ENCODE peak calls at places on chromosomes 4 and X, in ten cellular contexts. U, Q, K, M, J, Z, C, D, V and O are unnamed samples.

GRCh38 chr4:51995647-51996046 is 24.5 kb downstream of the LRRC66 start:
- DNase-seq in K (no peak), Q (no peak), D (no peak), Z (no peak), J (no peak), M (no peak), V (no peak), C (no peak), U (no peak), O (no peak)

GRCh38 chr4:84733343-84734033 is 150.6 kb downstream of the CDS1 start:
- DNase-seq in C (no peak), M (no peak), Q (no peak), K (no peak), V (no peak), Z (no peak), D (no peak), J (no peak), U (no peak), O (no peak)

GRCh38 chr4:117796677-117797076 is 237.6 kb upstream of the NDST3 start:
- DNase-seq in J (no peak), U (peak; percentile 57), Z (no peak), D (peak; percentile 16), M (no peak), V (no peak), C (no peak), Q (no peak), K (no peak), O (no peak)

GRCh38 chr4:177246636-177247584 is 62.8 kb upstream of the NEIL3 start:
- DNase-seq in V (no peak), J (no peak), M (no peak), D (no peak), U (no peak), C (no peak), Z (no peak), K (no peak), Q (no peak), O (no peak)

GRCh38 chr4:159549092-159549491 is 446.2 kb downstream of the RAPGEF2 start:
- DNase-seq in M (no peak), C (no peak), J (peak; percentile 31), U (no peak), Z (no peak), K (no peak), Q (no peak), V (no peak), D (no peak), O (no peak)

GRCh38 chrX:2391869-2392606 is 108.7 kb downstream of the DHRSX start:
- DNase-seq in V (no peak), Z (no peak), U (no peak), K (no peak), J (peak; percentile 64), Q (no peak), M (no peak), C (no peak), D (peak; percentile 100), O (no peak)

GRCh38 chr4:120007171-120007894 is 59.3 kb downstream of the MAD2L1 start:
- DNase-seq in D (peak; percentile 74), U (no peak), V (no peak), M (no peak), K (no peak), J (no peak), Q (no peak), C (no peak), Z (no peak), O (no peak)

GRCh38 chr4:17762705-17763104 is 18.7 kb downstream of the FAM184B start:
- DNase-seq in C (no peak), V (no peak), K (no peak), Q (no peak), Z (no peak), J (no peak), D (no peak), U (peak; percentile 21), M (peak; percentile 34), O (no peak)

GRCh38 chr4:53321151-53321987 is 44.5 kb downstream of the SCFD2 start:
- DNase-seq in Z (no peak), Q (no peak), J (no peak), D (peak; percentile 89), M (no peak), C (no peak), V (no peak), U (peak; percentile 73), K (no peak), O (no peak)

GRCh38 chr4:1171306-1172227 is 816 bp downstream of the SPON2 start:
- DNase-seq in C (no peak), K (peak; percentile 50), J (no peak), Z (peak; percentile 54), U (no peak), Q (no peak), V (peak; percentile 30), D (no peak), M (no peak), O (peak; percentile 66)

GRCh38 chrX:40199704-40200103 is 101.9 kb upstream of the BCOR start:
- DNase-seq in D (no peak), K (no peak), Q (no peak), Z (no peak), V (no peak), U (no peak), C (no peak), J (no peak), M (no peak), O (no peak)

GRCh38 chr4:180380733-180381132 is 1862.5 kb upstream of the TENM3 start:
- DNase-seq in U (peak; percentile 4), J (peak; percentile 4), M (no peak), C (no peak), Q (no peak), K (no peak), V (no peak), D (peak; percentile 81), Z (no peak), O (no peak)

GRCh38 chr4:87117730-87118075 is 102.7 kb downstream of the KLHL8 start:
- DNase-seq in K (no peak), Q (no peak), Z (no peak), V (no peak), D (no peak), C (no peak), J (no peak), M (no peak), U (no peak), O (no peak)

GRCh38 chrX:40501456-40501855 is 79.3 kb upstream of the ATP6AP2 start:
- DNase-seq in C (no peak), V (no peak), Q (no peak), Z (no peak), U (no peak), J (no peak), K (no peak), M (no peak), D (no peak), O (no peak)

GRCh38 chr4:19675172-19675811 is 576.4 kb upstream of the SLIT2 start:
- DNase-seq in C (no peak), U (no peak), Q (no peak), K (no peak), D (no peak), V (no peak), Z (no peak), J (no peak), M (no peak), O (no peak)

GRCh38 chrX:55867254-55867653 is 149.7 kb downstream of the RRAGB start:
- DNase-seq in D (no peak), M (no peak), J (no peak), U (peak; percentile 29), C (no peak), Q (no peak), Z (peak; percentile 8), K (no peak), V (no peak), O (no peak)

GRCh38 chr4:29390921-29391320 is 1329.2 kb upstream of the PCDH7 start:
- DNase-seq in J (no peak), U (no peak), Z (no peak), Q (no peak), D (no peak), V (no peak), M (no peak), K (no peak), C (no peak), O (no peak)

GRCh38 chr4:168139336-168139735 is 47.0 kb downstream of the ANXA10 start:
- DNase-seq in D (peak; percentile 39), C (no peak), K (no peak), M (no peak), U (no peak), V (no peak), J (no peak), Q (no peak), Z (no peak), O (no peak)

GRCh38 chr4:141541851-141542250 is 94.5 kb upstream of the IL15 start:
- DNase-seq in J (no peak), K (no peak), U (no peak), D (no peak), Z (no peak), V (no peak), Q (no peak), M (no peak), C (no peak), O (no peak)

GRCh38 chr4:30821275-30821674 is 101.1 kb downstream of the PCDH7 start:
- DNase-seq in M (no peak), K (no peak), D (no peak), J (no peak), C (no peak), Q (no peak), U (no peak), Z (no peak), V (no peak), O (no peak)

GRCh38 chr4:108166038-108166437 is 2.7 kb downstream of the LEF1 start:
- DNase-seq in D (no peak), Z (peak; percentile 83), J (no peak), U (no peak), K (peak; percentile 28), V (no peak), C (no peak), Q (no peak), M (no peak), O (no peak)

GRCh38 chr4:40369437-40370278 is 34.5 kb downstream of the CHRNA9 start:
- DNase-seq in D (no peak), V (no peak), K (no peak), Q (no peak), U (no peak), Z (no peak), M (no peak), J (peak; percentile 75), C (no peak), O (no peak)

GRCh38 chr4:76979236-76979635 is 29.7 kb downstream of the SEPTIN11 start:
- DNase-seq in J (no peak), D (no peak), V (no peak), M (no peak), Z (no peak), C (no peak), U (no peak), K (no peak), Q (no peak), O (no peak)

GRCh38 chr4:82739292-82740190 is 59.1 kb downstream of the SCD5 start:
- DNase-seq in M (peak; percentile 87), J (no peak), V (peak; percentile 19), Z (peak; percentile 78), U (peak; percentile 35), C (peak; percentile 30), Q (peak; percentile 2), K (peak; percentile 23), D (peak; percentile 52), O (peak; percentile 34)

GRCh38 chrX:30161043-30161442 is 54.3 kb upstream of the MAGEB2 start:
- DNase-seq in C (no peak), M (no peak), U (no peak), K (no peak), Q (no peak), D (no peak), J (no peak), V (no peak), Z (no peak), O (no peak)

GRCh38 chrX:144612076-144612475 is 635.2 kb upstream of the SPANXN1 start:
- DNase-seq in M (no peak), C (no peak), U (no peak), Q (no peak), Z (no peak), D (no peak), V (no peak), K (no peak), J (no peak), O (no peak)

GRCh38 chr4:55608591-55608990 is 16.5 kb upstream of the PDCL2 start:
- DNase-seq in M (no peak), D (no peak), J (no peak), C (no peak), U (no peak), Z (no peak), Q (no peak), V (no peak), K (no peak), O (no peak)

GRCh38 chr4:126710935-126711334 is 921.8 kb upstream of the INTU start:
- DNase-seq in D (no peak), U (no peak), V (no peak), M (no peak), C (no peak), J (no peak), Q (no peak), Z (no peak), K (no peak), O (no peak)